ENCODE peak calls at places on chromosome 10, in four cellular contexts. D, A, U and S are unnamed samples.

GRCh38 chr10:103942866-103943265 is 24.1 kb upstream of the SLK start:
- DNase-seq in U (no peak), D (no peak), A (no peak), S (no peak)

GRCh38 chr10:59179027-59179426 is 2.6 kb downstream of the PHYHIPL start:
- DNase-seq in D (no peak), A (no peak), U (no peak), S (no peak)

GRCh38 chr10:77180794-77181193 is 456.8 kb downstream of the KCNMA1 start:
- DNase-seq in U (no peak), A (no peak), D (no peak), S (no peak)

GRCh38 chr10:25954851-25955250 is 20.8 kb downstream of the MYO3A start:
- DNase-seq in A (no peak), U (no peak), D (no peak), S (no peak)

GRCh38 chr10:130557181-130557580 is 421.0 kb downstream of the GLRX3 start:
- DNase-seq in U (no peak), D (no peak), A (no peak), S (no peak)

GRCh38 chr10:71912431-71912830 is 51.8 kb upstream of the CHST3 start:
- DNase-seq in U (no peak), A (no peak), D (no peak), S (no peak)

GRCh38 chr10:79104264-79104954 is 35.6 kb downstream of the ZMIZ1 start:
- DNase-seq in U (no peak), A (no peak), D (no peak), S (no peak)

GRCh38 chr10:106757521-106757920 is 407.0 kb downstream of the SORCS1 start:
- DNase-seq in A (no peak), U (no peak), D (no peak), S (no peak)

GRCh38 chr10:46020871-46021553 is 9.4 kb downstream of the NCOA4 start:
- DNase-seq in U (peak), A (no peak), D (no peak), S (no peak)

GRCh38 chr10:19659920-19660655 is 156.1 kb upstream of the PLXDC2 start:
- DNase-seq in D (no peak), A (no peak), U (no peak), S (no peak)

GRCh38 chr10:87702973-87703294 is 43.3 kb downstream of the PAPSS2 start:
- DNase-seq in U (no peak), A (no peak), D (no peak), S (no peak)

GRCh38 chr10:35451103-35452016 is 115.1 kb downstream of the CCNY start:
- DNase-seq in U (no peak), A (no peak), D (no peak), S (no peak)

GRCh38 chr10:35470535-35470934 is 134.2 kb downstream of the CCNY start:
- DNase-seq in A (no peak), D (no peak), U (no peak), S (no peak)

GRCh38 chr10:1187151-1187854 is 131.1 kb downstream of the WDR37 start:
- DNase-seq in A (no peak), D (no peak), U (no peak), S (no peak)

GRCh38 chr10:100518761-100519241 is 860 bp downstream of the SEC31B start:
- DNase-seq in D (peak), U (peak), A (peak), S (peak)

GRCh38 chr10:100970076-100970913 is 991 bp downstream of the SEMA4G start:
- DNase-seq in A (peak), U (peak), D (peak), S (no peak)

GRCh38 chr10:124468624-124469023 is 7.0 kb downstream of the LHPP start:
- DNase-seq in U (no peak), A (no peak), D (no peak), S (no peak)

GRCh38 chr10:3654496-3654895 is 130.5 kb downstream of the KLF6 start:
- DNase-seq in U (no peak), A (no peak), D (no peak), S (no peak)

GRCh38 chr10:5076615-5077014 is 17.6 kb upstream of the AKR1C3 start:
- DNase-seq in U (no peak), A (no peak), D (no peak), S (no peak)

GRCh38 chr10:124696446-124697392 is 47.5 kb downstream of the FAM53B start:
- DNase-seq in U (no peak), D (no peak), A (no peak), S (no peak)

GRCh38 chr10:103501186-103501585 is 7.7 kb downstream of the NEURL1 start:
- DNase-seq in D (no peak), A (no peak), U (no peak), S (no peak)

GRCh38 chr10:71031601-71032000 is 143.2 kb upstream of the PCBD1 start:
- DNase-seq in D (no peak), U (no peak), A (no peak), S (no peak)

GRCh38 chr10:77582710-77583115 is 54.9 kb downstream of the KCNMA1 start:
- DNase-seq in D (no peak), U (no peak), A (peak), S (peak)

GRCh38 chr10:130140425-130140824 is 4.2 kb downstream of the GLRX3 start:
- DNase-seq in U (no peak), A (no peak), D (no peak), S (no peak)

GRCh38 chr10:132836832-132837540 is 51.0 kb upstream of the NKX6-2 start:
- DNase-seq in U (peak), D (no peak), A (peak), S (peak)
- TF ChIP-seq TCF7L2 in U (no peak), D (no peak), A (no peak), S (peak)

GRCh38 chr10:127452568-127452967 is 96.5 kb upstream of the NPS start:
- DNase-seq in A (no peak), U (no peak), D (no peak), S (no peak)
- TF ChIP-seq REST in A (no peak), U (no peak), D (no peak), S (no peak)

GRCh38 chr10:108358912-108359311 is 1194.4 kb upstream of the SORCS1 start:
- DNase-seq in D (no peak), A (no peak), U (peak), S (peak)
- TF ChIP-seq TCF7L2 in D (no peak), A (no peak), U (no peak), S (no peak)

DNA sequence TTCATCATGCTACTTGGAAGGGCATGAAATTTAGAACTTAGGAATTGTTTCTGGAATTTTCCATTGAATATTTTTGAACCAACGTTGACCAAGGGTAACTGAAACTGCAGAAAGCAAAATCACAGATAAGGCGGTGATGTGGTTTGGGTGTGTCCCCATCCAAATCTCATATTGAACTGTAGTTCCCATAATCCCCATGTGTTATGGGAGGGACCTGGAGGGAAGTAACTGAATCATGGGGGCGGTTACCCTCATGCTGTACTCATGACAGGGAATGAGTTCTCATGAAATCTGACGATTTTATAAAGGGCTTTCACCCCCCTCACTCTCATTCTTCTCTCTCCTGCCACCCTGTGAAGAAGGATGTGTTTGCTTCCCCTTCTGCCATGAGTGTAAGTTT is 12.5 kb downstream of the NMT2 start:
- DNase-seq in U (no peak), D (no peak), A (no peak), S (no peak)
- TF ChIP-seq REST in U (no peak), D (no peak), A (no peak), S (no peak)

DNA sequence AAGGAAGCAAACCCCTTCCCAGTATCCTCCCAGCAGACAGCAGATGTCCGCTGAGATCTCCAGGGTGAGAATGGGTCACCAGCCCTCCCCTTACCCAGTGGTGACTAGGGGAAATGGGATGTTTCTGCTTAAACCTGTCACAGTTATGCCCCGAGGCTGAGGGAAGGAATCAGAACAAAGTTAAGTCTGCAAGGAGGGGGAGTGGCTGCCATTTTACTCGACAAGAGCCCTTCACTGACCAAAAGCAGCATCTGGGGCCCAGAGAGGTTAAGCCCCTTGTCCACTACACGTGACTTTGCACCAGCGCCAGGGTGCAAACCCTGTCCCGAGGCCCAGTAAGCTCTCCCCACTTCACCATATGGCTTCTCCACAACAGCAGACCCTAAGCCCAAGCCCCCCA is 4.6 kb upstream of the NANOS1 start:
- DNase-seq in U (no peak), D (no peak), A (no peak), S (no peak)
- TF ChIP-seq TCF7L2 in U (no peak), D (no peak), A (no peak), S (no peak)